ENCODE peak calls at places on chromosomes 12 and 14, in four cellular contexts. G is upper lobe of left lung, Z is K562, X is GM12878. E is an unnamed sample.

GRCh38 chr14:100025111-100025510 is 40.1 kb upstream of the EVL start:
- ATAC-seq in Z (peak), X (peak), G (peak), E (no peak)

GRCh38 chr14:50031534-50032313 is 84.6 kb downstream of the VCPKMT start:
- ATAC-seq in Z (no peak), X (no peak), G (peak), E (peak)

GRCh38 chr14:37197421-37198272 is at the start of gene MIPOL1:
- ATAC-seq in X (no peak), G (peak), Z (peak), E (peak)

GRCh38 chr12:94875525-94875924 is 128.0 kb downstream of the NDUFA12 start:
- ATAC-seq in G (no peak), Z (peak), X (peak), E (no peak)

GRCh38 chr14:71463807-71464206 is 468.4 kb upstream of the RGS6 start:
- ATAC-seq in Z (no peak), G (no peak), X (no peak), E (no peak)

GRCh38 chr14:102474934-102475333 is 34.6 kb downstream of the ANKRD9 start:
- ATAC-seq in X (no peak), G (peak), Z (no peak), E (peak)

GRCh38 chr14:105249175-105250007 is 1.1 kb downstream of the BTBD6 start:
- ATAC-seq in X (no peak), Z (no peak), G (peak), E (no peak)

GRCh38 chr14:104101651-104102281 is 16.3 kb downstream of the ASPG start:
- ATAC-seq in X (no peak), G (no peak), Z (no peak), E (no peak)

GRCh38 chr12:102564026-102564425 is 83.7 kb upstream of the IGF1 start:
- ATAC-seq in G (no peak), X (no peak), Z (no peak), E (no peak)

GRCh38 chr12:113470871-113471618 is 626 bp downstream of the LHX5 start:
- ATAC-seq in Z (no peak), X (no peak), G (no peak), E (no peak)

GRCh38 chr12:106229036-106229591 is 18.7 kb downstream of the CKAP4 start:
- ATAC-seq in X (no peak), G (no peak), Z (no peak), E (no peak)

GRCh38 chr14:39393289-39393688 is 38.9 kb downstream of the FBXO33 start:
- ATAC-seq in X (no peak), G (no peak), Z (no peak), E (no peak)

GRCh38 chr12:42696424-42697149 is 107.0 kb upstream of the PRICKLE1 start:
- ATAC-seq in G (peak), Z (no peak), X (no peak), E (peak)

GRCh38 chr12:42701079-42701478 is 111.5 kb upstream of the PRICKLE1 start:
- ATAC-seq in G (no peak), X (no peak), Z (no peak), E (no peak)

GRCh38 chr12:42695490-42695995 is 106.0 kb upstream of the PRICKLE1 start:
- ATAC-seq in Z (peak), X (peak), G (no peak), E (no peak)

GRCh38 chr12:42692749-42693148 is 103.2 kb upstream of the PRICKLE1 start:
- ATAC-seq in G (no peak), X (no peak), Z (no peak), E (no peak)

DNA sequence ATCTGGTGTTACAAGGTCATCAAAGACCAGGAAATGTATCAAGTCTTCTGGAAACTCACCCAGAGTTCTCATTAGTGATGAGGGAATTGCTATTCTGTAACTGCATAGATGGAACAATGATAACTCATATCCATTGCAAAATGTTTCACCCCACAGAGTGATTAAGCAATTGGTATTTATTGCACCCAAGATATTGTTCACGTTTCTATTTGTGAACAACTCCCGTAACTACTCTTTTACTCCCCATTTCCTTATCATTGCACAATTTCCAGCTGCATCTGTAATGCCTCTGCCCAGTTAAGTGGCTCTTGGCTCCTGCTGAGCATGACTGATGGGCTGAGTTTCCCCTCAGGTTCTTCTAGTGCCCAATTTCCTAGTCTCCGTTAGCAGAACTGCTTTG is 108.7 kb upstream of the PRICKLE1 start:
- ATAC-seq in X (no peak), Z (no peak), G (peak), E (peak)
- TF ChIP-seq EP300 in X (no peak), Z (no peak), G (no peak), E (no peak)

GRCh38 chr12:49489154-49489553 is 49.7 kb upstream of the KCNH3 start:
- ATAC-seq in Z (no peak), G (no peak), X (no peak), E (no peak)
- TF ChIP-seq EP300 in Z (no peak), G (no peak), X (no peak), E (no peak)

DNA sequence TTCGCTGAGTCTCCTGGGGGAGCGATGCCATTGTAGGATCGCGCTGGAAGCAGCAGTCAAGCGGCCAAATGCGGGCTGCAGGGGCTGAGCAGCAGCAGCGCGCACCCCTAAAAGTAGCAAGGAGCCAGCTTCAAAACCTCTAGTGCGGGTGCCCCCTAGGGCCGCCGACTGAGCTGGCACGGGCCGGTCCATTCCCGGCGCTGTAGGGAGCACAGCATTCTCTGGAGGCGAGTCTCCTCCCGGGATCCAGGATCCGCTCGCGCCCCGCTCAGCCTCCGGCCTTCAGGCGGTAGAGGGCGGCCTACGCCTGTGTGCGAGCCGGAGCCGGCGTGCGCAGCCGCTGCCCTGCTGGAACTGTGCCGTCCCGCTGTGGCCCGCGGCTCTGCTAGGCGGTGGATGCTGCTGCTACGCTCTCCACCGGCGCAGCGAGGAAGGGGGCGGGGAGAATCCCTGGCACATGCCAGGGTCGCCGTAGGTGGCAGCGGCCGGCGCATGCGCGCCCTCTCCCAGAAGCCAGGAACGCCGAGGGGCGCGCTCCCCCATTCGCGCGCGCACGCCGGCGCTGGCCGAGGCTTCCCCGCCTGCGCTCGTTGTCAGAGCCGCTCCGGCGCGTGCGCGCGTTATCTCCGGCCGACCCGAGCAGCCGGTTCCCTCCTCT is at the start of gene FUT8:
- ATAC-seq in G (peak), Z (peak), X (peak), E (peak)
- TF ChIP-seq EP300 in G (no peak), Z (no peak), X (no peak), E (no peak)

GRCh38 chr14:92600318-92601053 is 86.9 kb downstream of the RIN3 start:
- ATAC-seq in Z (no peak), X (peak), G (peak), E (peak)

GRCh38 chr14:92603309-92604257 is 90.0 kb downstream of the RIN3 start:
- ATAC-seq in X (peak), G (peak), Z (no peak), E (peak)

GRCh38 chr14:92601131-92601710 is 87.6 kb downstream of the RIN3 start:
- ATAC-seq in Z (no peak), G (no peak), X (peak), E (no peak)

GRCh38 chr14:92599786-92600185 is 86.2 kb downstream of the RIN3 start:
- ATAC-seq in G (no peak), X (no peak), Z (no peak), E (no peak)

GRCh38 chr14:92601757-92602417 is 88.3 kb downstream of the RIN3 start:
- ATAC-seq in X (no peak), G (no peak), Z (no peak), E (peak)
- TF ChIP-seq EP300 in X (no peak), G (no peak), Z (no peak), E (no peak)

DNA sequence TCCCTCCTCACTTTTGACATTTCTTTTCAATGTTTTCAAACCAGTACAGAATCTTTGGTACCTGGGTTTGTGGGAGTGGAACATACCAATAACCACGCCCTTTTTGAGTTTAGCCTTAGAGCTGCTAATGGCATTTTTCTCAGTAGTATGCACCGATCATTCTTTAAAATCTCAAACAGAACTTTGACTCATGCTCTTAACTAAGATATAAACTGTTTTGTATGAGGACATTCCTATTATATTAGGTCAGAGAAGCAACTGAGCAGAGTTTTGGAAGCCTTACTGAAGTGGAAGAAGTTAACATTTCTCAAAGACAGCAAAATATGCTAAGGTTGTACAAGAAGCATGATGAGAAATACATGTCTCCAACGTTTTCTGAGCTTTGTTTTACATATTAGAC is 819.2 kb downstream of the FSCB start:
- ATAC-seq in Z (no peak), G (peak), X (no peak), E (peak)
- TF ChIP-seq EP300 in Z (no peak), G (no peak), X (no peak), E (no peak)

DNA sequence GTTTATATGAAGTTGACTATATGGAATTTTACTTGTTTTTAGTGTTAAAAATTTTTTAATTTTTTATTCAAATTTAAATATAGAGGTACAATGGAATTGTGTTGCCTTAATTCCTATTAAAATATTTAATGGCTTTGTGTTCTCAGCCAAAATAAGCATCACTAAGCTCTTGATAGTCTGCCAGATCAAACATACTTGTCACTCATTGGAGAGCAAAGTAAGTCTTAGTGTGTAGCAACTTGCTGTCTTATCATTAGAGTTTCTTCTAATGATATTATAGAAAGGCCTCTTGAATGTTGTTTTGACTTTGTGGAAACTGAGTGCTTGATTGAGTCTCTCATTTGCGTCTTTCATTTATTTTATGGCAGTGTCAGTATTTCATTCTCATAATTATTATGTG is 10.7 kb downstream of the SFSWAP start:
- ATAC-seq in G (no peak), Z (no peak), X (no peak), E (no peak)
- TF ChIP-seq EP300 in G (no peak), Z (no peak), X (no peak), E (no peak)

DNA sequence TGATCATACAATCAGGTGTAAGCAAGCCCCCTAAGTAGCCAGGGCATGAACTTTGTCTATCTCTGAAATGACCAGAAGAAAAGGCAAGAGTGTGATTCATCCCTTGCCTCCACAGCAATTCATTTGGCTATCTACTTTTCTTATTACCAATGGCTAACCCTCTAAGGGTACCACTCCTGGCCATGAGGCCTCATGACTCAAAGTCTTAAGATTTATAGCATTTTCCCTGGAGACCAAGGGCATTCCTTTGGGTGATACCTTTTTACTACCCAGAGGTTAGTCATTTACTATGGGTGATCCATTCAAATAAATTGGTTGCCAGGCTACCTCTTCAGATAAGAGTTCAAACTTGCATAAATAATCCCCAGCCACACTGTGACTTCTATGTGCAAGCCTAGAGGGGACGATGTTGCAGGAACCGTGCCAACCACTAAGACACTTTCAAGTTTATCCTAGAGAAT is 1.5 kb upstream of the LGALS3 start:
- ATAC-seq in G (no peak), X (no peak), Z (no peak), E (no peak)
- TF ChIP-seq EP300 in G (no peak), X (no peak), Z (no peak), E (no peak)

GRCh38 chr12:130134563-130134915 is 27.7 kb upstream of the FZD10 start:
- ATAC-seq in X (no peak), Z (no peak), G (no peak), E (no peak)
- TF ChIP-seq EP300 in X (no peak), Z (no peak), G (no peak), E (no peak)

GRCh38 chr12:6925543-6926279 is 2.0 kb upstream of the ATN1 start:
- ATAC-seq in X (no peak), G (peak), Z (no peak), E (peak)

GRCh38 chr12:6928703-6929407 is 1.1 kb downstream of the ATN1 start:
- ATAC-seq in X (peak), G (no peak), Z (peak), E (no peak)

GRCh38 chr12:6925239-6925542 is 2.6 kb upstream of the ATN1 start:
- ATAC-seq in G (no peak), X (no peak), Z (no peak), E (peak)

GRCh38 chr12:6927999-6928702 is 392 bp downstream of the ATN1 start:
- ATAC-seq in Z (no peak), G (no peak), X (peak), E (no peak)

DNA sequence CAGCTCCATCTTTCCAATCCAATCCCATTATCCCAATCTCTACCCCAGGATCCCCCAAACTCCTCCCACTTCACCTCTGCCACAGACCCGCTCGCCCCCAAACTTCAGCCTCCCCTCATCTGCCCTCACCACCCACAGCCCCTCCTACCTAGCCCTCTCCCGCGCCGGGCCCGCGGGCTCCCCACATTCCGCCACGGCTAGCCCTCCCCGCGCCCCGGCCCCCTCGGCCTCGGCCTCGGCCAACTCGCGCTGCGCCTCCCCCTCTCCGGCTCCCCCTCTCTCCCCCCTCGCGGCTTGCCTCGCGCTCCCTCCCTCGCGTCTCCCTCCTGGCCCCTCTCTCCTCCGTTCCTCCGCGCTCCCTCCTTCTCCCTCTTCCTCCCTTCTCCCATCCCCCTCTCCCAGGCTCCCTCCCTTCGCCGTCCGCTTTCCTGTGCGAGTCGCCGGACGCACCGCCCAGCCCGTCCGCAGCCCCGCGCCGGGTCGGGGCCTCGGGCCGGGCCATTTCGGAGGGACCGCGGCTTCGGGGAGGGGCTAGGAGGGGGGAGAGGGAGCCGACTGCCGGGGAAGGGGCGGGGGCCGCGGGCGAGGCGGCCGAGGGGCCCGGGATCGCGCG is at the start of gene ATN1:
- ATAC-seq in X (peak), G (peak), Z (peak), E (peak)
- TF ChIP-seq EP300 in X (no peak), G (no peak), Z (no peak), E (no peak)

DNA sequence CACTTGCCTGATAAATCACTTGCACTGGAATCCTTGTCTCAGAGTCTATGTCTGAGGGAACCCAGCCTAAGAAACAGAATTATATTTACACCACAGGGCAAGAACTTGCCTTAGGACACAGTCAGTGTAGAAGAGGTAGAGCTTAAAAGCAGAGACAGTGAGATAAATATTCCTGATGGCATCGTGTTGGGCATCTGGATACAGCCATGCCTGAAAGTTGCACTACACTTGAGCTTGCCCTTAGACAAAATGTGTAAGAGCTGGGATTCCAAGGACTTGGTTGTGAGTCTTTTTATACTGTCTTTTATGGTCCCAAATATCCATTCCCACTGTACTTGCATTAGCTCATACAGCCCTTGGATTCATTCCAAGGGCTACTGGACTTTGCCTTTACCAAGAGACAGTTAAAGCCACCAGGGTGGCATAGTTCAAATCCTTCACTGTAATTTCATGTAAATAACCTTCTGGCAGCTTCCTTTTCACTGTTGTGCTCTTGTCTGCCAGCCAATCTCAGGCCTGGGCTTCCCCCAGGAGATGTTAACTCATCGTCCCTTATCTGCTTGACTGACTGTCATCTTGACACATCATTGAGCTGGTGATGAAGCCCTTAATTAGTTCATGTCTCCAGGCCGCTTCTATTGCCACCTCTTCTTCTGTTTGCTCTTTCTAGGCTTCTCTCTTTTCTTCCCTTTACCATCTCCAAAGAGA is 577.9 kb upstream of the TBX3 start:
- ATAC-seq in Z (no peak), X (no peak), G (no peak), E (no peak)
- TF ChIP-seq EP300 in Z (no peak), X (no peak), G (no peak), E (no peak)